ENCODE peak calls at places on chromosome 3, in four cellular contexts. One of them, this sample, is unnamed.

GRCh38 chr3:136938334-136938733 is 19.4 kb upstream of the IL20RB start:
- DNase-seq in activated naive CD8-positive, alpha-beta T cell treated with anti-CD3 and anti-CD28 coated beads, Interleukin-2, amount 10 ng/mL, durations not matched to agents 7 days and 5 days: no peak
- DNase-seq in DMS153: no peak
- DNase-seq in anterior cingulate cortex: no peak
- DNase-seq in this sample: no peak

GRCh38 chr3:127135241-127136023 is 57.5 kb upstream of the PRR23E start:
- DNase-seq in activated naive CD8-positive, alpha-beta T cell treated with anti-CD3 and anti-CD28 coated beads, Interleukin-2, amount 10 ng/mL, durations not matched to agents 7 days and 5 days: no peak
- DNase-seq in DMS153: peak
- DNase-seq in anterior cingulate cortex: peak
- DNase-seq in this sample: no peak

GRCh38 chr3:126338796-126339241 is 18.4 kb downstream of the KLF15 start:
- DNase-seq in activated naive CD8-positive, alpha-beta T cell treated with anti-CD3 and anti-CD28 coated beads, Interleukin-2, amount 10 ng/mL, durations not matched to agents 7 days and 5 days: peak
- DNase-seq in DMS153: no peak
- DNase-seq in anterior cingulate cortex: no peak
- DNase-seq in this sample: no peak

GRCh38 chr3:186932281-186933181 is 2.2 kb downstream of the ST6GAL1 start:
- DNase-seq in activated naive CD8-positive, alpha-beta T cell treated with anti-CD3 and anti-CD28 coated beads, Interleukin-2, amount 10 ng/mL, durations not matched to agents 7 days and 5 days: no peak
- DNase-seq in DMS153: no peak
- DNase-seq in anterior cingulate cortex: peak
- DNase-seq in this sample: no peak

GRCh38 chr3:36501568-36502075 is 121.3 kb downstream of the STAC start:
- DNase-seq in activated naive CD8-positive, alpha-beta T cell treated with anti-CD3 and anti-CD28 coated beads, Interleukin-2, amount 10 ng/mL, durations not matched to agents 7 days and 5 days: no peak
- DNase-seq in DMS153: no peak
- DNase-seq in anterior cingulate cortex: no peak
- DNase-seq in this sample: no peak

GRCh38 chr3:72082121-72082715 is 297.3 kb upstream of the PROK2 start:
- DNase-seq in activated naive CD8-positive, alpha-beta T cell treated with anti-CD3 and anti-CD28 coated beads, Interleukin-2, amount 10 ng/mL, durations not matched to agents 7 days and 5 days: no peak
- DNase-seq in DMS153: no peak
- DNase-seq in anterior cingulate cortex: no peak
- DNase-seq in this sample: no peak

GRCh38 chr3:83393276-83393675 is 1565.5 kb upstream of the CADM2 start:
- DNase-seq in activated naive CD8-positive, alpha-beta T cell treated with anti-CD3 and anti-CD28 coated beads, Interleukin-2, amount 10 ng/mL, durations not matched to agents 7 days and 5 days: no peak
- DNase-seq in DMS153: no peak
- DNase-seq in anterior cingulate cortex: no peak
- DNase-seq in this sample: no peak

GRCh38 chr3:186070550-186070949 is 38.3 kb downstream of the ETV5 start:
- DNase-seq in activated naive CD8-positive, alpha-beta T cell treated with anti-CD3 and anti-CD28 coated beads, Interleukin-2, amount 10 ng/mL, durations not matched to agents 7 days and 5 days: no peak
- DNase-seq in DMS153: no peak
- DNase-seq in anterior cingulate cortex: no peak
- DNase-seq in this sample: no peak

GRCh38 chr3:152272771-152273242 is 4.1 kb downstream of the MBNL1 start:
- DNase-seq in activated naive CD8-positive, alpha-beta T cell treated with anti-CD3 and anti-CD28 coated beads, Interleukin-2, amount 10 ng/mL, durations not matched to agents 7 days and 5 days: no peak
- DNase-seq in DMS153: no peak
- DNase-seq in anterior cingulate cortex: no peak
- DNase-seq in this sample: no peak

GRCh38 chr3:38251197-38251596 is 14.4 kb upstream of the SLC22A13 start:
- DNase-seq in activated naive CD8-positive, alpha-beta T cell treated with anti-CD3 and anti-CD28 coated beads, Interleukin-2, amount 10 ng/mL, durations not matched to agents 7 days and 5 days: no peak
- DNase-seq in DMS153: no peak
- DNase-seq in anterior cingulate cortex: no peak
- DNase-seq in this sample: no peak

GRCh38 chr3:128548426-128549282 is 55.7 kb upstream of the GATA2 start:
- DNase-seq in activated naive CD8-positive, alpha-beta T cell treated with anti-CD3 and anti-CD28 coated beads, Interleukin-2, amount 10 ng/mL, durations not matched to agents 7 days and 5 days: no peak
- DNase-seq in DMS153: no peak
- DNase-seq in anterior cingulate cortex: no peak
- DNase-seq in this sample: no peak

GRCh38 chr3:181410870-181411269 is 300.9 kb upstream of the SOX2 start:
- DNase-seq in activated naive CD8-positive, alpha-beta T cell treated with anti-CD3 and anti-CD28 coated beads, Interleukin-2, amount 10 ng/mL, durations not matched to agents 7 days and 5 days: no peak
- DNase-seq in DMS153: no peak
- DNase-seq in anterior cingulate cortex: no peak
- DNase-seq in this sample: no peak

GRCh38 chr3:6516143-6516542 is 344.8 kb upstream of the GRM7 start:
- DNase-seq in activated naive CD8-positive, alpha-beta T cell treated with anti-CD3 and anti-CD28 coated beads, Interleukin-2, amount 10 ng/mL, durations not matched to agents 7 days and 5 days: no peak
- DNase-seq in DMS153: no peak
- DNase-seq in anterior cingulate cortex: no peak
- DNase-seq in this sample: no peak

GRCh38 chr3:57809609-57809968 is 53.5 kb downstream of the SLMAP start:
- DNase-seq in activated naive CD8-positive, alpha-beta T cell treated with anti-CD3 and anti-CD28 coated beads, Interleukin-2, amount 10 ng/mL, durations not matched to agents 7 days and 5 days: no peak
- DNase-seq in DMS153: no peak
- DNase-seq in anterior cingulate cortex: no peak
- DNase-seq in this sample: no peak

GRCh38 chr3:115858995-115859807 is 235.9 kb downstream of the GAP43 start:
- DNase-seq in activated naive CD8-positive, alpha-beta T cell treated with anti-CD3 and anti-CD28 coated beads, Interleukin-2, amount 10 ng/mL, durations not matched to agents 7 days and 5 days: no peak
- DNase-seq in DMS153: no peak
- DNase-seq in anterior cingulate cortex: no peak
- DNase-seq in this sample: no peak

GRCh38 chr3:71101014-71101413 is 482.5 kb downstream of the FOXP1 start:
- DNase-seq in activated naive CD8-positive, alpha-beta T cell treated with anti-CD3 and anti-CD28 coated beads, Interleukin-2, amount 10 ng/mL, durations not matched to agents 7 days and 5 days: no peak
- DNase-seq in DMS153: no peak
- DNase-seq in anterior cingulate cortex: no peak
- DNase-seq in this sample: no peak

GRCh38 chr3:158085358-158085757 is 20.9 kb downstream of the SHOX2 start:
- DNase-seq in activated naive CD8-positive, alpha-beta T cell treated with anti-CD3 and anti-CD28 coated beads, Interleukin-2, amount 10 ng/mL, durations not matched to agents 7 days and 5 days: no peak
- DNase-seq in DMS153: no peak
- DNase-seq in anterior cingulate cortex: no peak
- DNase-seq in this sample: no peak

GRCh38 chr3:39237012-39237411 is 42.8 kb downstream of the CX3CR1 start:
- DNase-seq in activated naive CD8-positive, alpha-beta T cell treated with anti-CD3 and anti-CD28 coated beads, Interleukin-2, amount 10 ng/mL, durations not matched to agents 7 days and 5 days: no peak
- DNase-seq in DMS153: no peak
- DNase-seq in anterior cingulate cortex: no peak
- DNase-seq in this sample: no peak

GRCh38 chr3:65342084-65342683 is 654.4 kb upstream of the ADAMTS9 start:
- DNase-seq in activated naive CD8-positive, alpha-beta T cell treated with anti-CD3 and anti-CD28 coated beads, Interleukin-2, amount 10 ng/mL, durations not matched to agents 7 days and 5 days: peak
- DNase-seq in DMS153: no peak
- DNase-seq in anterior cingulate cortex: no peak
- DNase-seq in this sample: peak

GRCh38 chr3:192422321-192422997 is 304.9 kb downstream of the FGF12 start:
- DNase-seq in activated naive CD8-positive, alpha-beta T cell treated with anti-CD3 and anti-CD28 coated beads, Interleukin-2, amount 10 ng/mL, durations not matched to agents 7 days and 5 days: no peak
- DNase-seq in DMS153: no peak
- DNase-seq in anterior cingulate cortex: no peak
- DNase-seq in this sample: no peak

GRCh38 chr3:126926684-126927404 is 56.1 kb upstream of the PLXNA1 start:
- DNase-seq in activated naive CD8-positive, alpha-beta T cell treated with anti-CD3 and anti-CD28 coated beads, Interleukin-2, amount 10 ng/mL, durations not matched to agents 7 days and 5 days: no peak
- DNase-seq in DMS153: no peak
- DNase-seq in anterior cingulate cortex: no peak
- DNase-seq in this sample: no peak

GRCh38 chr3:186237915-186238314 is 124.1 kb downstream of the DGKG start:
- DNase-seq in activated naive CD8-positive, alpha-beta T cell treated with anti-CD3 and anti-CD28 coated beads, Interleukin-2, amount 10 ng/mL, durations not matched to agents 7 days and 5 days: no peak
- DNase-seq in DMS153: no peak
- DNase-seq in anterior cingulate cortex: no peak
- DNase-seq in this sample: no peak

GRCh38 chr3:72336821-72337479 is 511.3 kb downstream of the SHQ1 start:
- DNase-seq in activated naive CD8-positive, alpha-beta T cell treated with anti-CD3 and anti-CD28 coated beads, Interleukin-2, amount 10 ng/mL, durations not matched to agents 7 days and 5 days: no peak
- DNase-seq in DMS153: peak
- DNase-seq in anterior cingulate cortex: peak
- DNase-seq in this sample: peak

GRCh38 chr3:107421170-107421792 is 44.0 kb downstream of the CCDC54 start:
- DNase-seq in activated naive CD8-positive, alpha-beta T cell treated with anti-CD3 and anti-CD28 coated beads, Interleukin-2, amount 10 ng/mL, durations not matched to agents 7 days and 5 days: no peak
- DNase-seq in DMS153: no peak
- DNase-seq in anterior cingulate cortex: peak
- DNase-seq in this sample: peak

GRCh38 chr3:58260733-58261132 is 23.1 kb downstream of the ABHD6 start:
- DNase-seq in activated naive CD8-positive, alpha-beta T cell treated with anti-CD3 and anti-CD28 coated beads, Interleukin-2, amount 10 ng/mL, durations not matched to agents 7 days and 5 days: no peak
- DNase-seq in DMS153: no peak
- DNase-seq in anterior cingulate cortex: no peak
- DNase-seq in this sample: no peak

This sample was measured in NCI-H510A treated with DMSO at 0.1 percent for 48 hours.